ENCODE peak calls at places on chromosome X, in eight cellular contexts. One of them, this sample, is unnamed.
A peak's percentile ranks its signal among the peaks of the same experiment; 100 is the strongest.

GRCh38 chrX:109774706-109775105 is 41.6 kb upstream of the ACSL4 start:
- DNase-seq in mesothelial cell of epicardium: no peak
- DNase-seq in H9: no peak
- DNase-seq in lower leg skin: no peak
- DNase-seq in endothelial cell: no peak
- DNase-seq in foreskin fibroblast: peak; percentile 67
- DNase-seq in RWPE1: peak; percentile 69
- DNase-seq in MCF 10A: peak; percentile 81
- DNase-seq in this sample: peak; percentile 74

GRCh38 chrX:73562986-73563739 is at the start of gene CHIC1:
- DNase-seq in mesothelial cell of epicardium: peak; percentile 72
- DNase-seq in foreskin fibroblast: peak; percentile 42
- DNase-seq in endothelial cell: peak; percentile 62
- DNase-seq in RWPE1: peak; percentile 47
- DNase-seq in MCF 10A: peak; percentile 56
- DNase-seq in lower leg skin: peak; percentile 33
- DNase-seq in H9: peak; percentile 85
- DNase-seq in this sample: peak; percentile 51

GRCh38 chrX:40154853-40155616 is 57.3 kb upstream of the BCOR start:
- DNase-seq in MCF 10A: peak; percentile 40
- DNase-seq in RWPE1: no peak
- DNase-seq in endothelial cell: peak; percentile 43
- DNase-seq in foreskin fibroblast: no peak
- DNase-seq in lower leg skin: peak; percentile 51
- DNase-seq in mesothelial cell of epicardium: no peak
- DNase-seq in H9: peak; percentile 75
- DNase-seq in this sample: no peak

GRCh38 chrX:42732506-42732905 is 45.5 kb downstream of the PPP1R2C start:
- DNase-seq in foreskin fibroblast: no peak
- DNase-seq in lower leg skin: no peak
- DNase-seq in endothelial cell: no peak
- DNase-seq in RWPE1: no peak
- DNase-seq in MCF 10A: peak; percentile 65
- DNase-seq in mesothelial cell of epicardium: no peak
- DNase-seq in H9: no peak
- DNase-seq in this sample: no peak

GRCh38 chrX:5242091-5242790 is 986.4 kb downstream of the NLGN4X start:
- DNase-seq in H9: peak; percentile 56
- DNase-seq in MCF 10A: no peak
- DNase-seq in lower leg skin: no peak
- DNase-seq in endothelial cell: no peak
- DNase-seq in foreskin fibroblast: no peak
- DNase-seq in RWPE1: no peak
- DNase-seq in mesothelial cell of epicardium: no peak
- DNase-seq in this sample: no peak

GRCh38 chrX:124098089-124098488 is 136.6 kb downstream of the STAG2 start:
- DNase-seq in RWPE1: peak; percentile 0
- DNase-seq in endothelial cell: no peak
- DNase-seq in mesothelial cell of epicardium: no peak
- DNase-seq in foreskin fibroblast: peak; percentile 9
- DNase-seq in lower leg skin: no peak
- DNase-seq in MCF 10A: peak; percentile 16
- DNase-seq in H9: no peak
- DNase-seq in this sample: peak; percentile 34

GRCh38 chrX:112687189-112687691 is 7.5 kb upstream of the LHFPL1 start:
- DNase-seq in H9: no peak
- DNase-seq in mesothelial cell of epicardium: no peak
- DNase-seq in MCF 10A: peak; percentile 33
- DNase-seq in foreskin fibroblast: no peak
- DNase-seq in lower leg skin: no peak
- DNase-seq in endothelial cell: no peak
- DNase-seq in RWPE1: no peak
- DNase-seq in this sample: no peak

GRCh38 chrX:71107762-71108360 is 1.3 kb upstream of the CXorf65 start:
- DNase-seq in mesothelial cell of epicardium: no peak
- DNase-seq in RWPE1: no peak
- DNase-seq in MCF 10A: no peak
- DNase-seq in endothelial cell: no peak
- DNase-seq in lower leg skin: no peak
- DNase-seq in H9: no peak
- DNase-seq in foreskin fibroblast: no peak
- DNase-seq in this sample: no peak

GRCh38 chrX:135345328-135345645 is 36.0 kb downstream of the ETDC start:
- DNase-seq in MCF 10A: peak; percentile 75
- DNase-seq in H9: no peak
- DNase-seq in lower leg skin: peak; percentile 19
- DNase-seq in endothelial cell: no peak
- DNase-seq in RWPE1: peak; percentile 2
- DNase-seq in foreskin fibroblast: peak; percentile 79
- DNase-seq in mesothelial cell of epicardium: no peak
- DNase-seq in this sample: peak; percentile 58

GRCh38 chrX:23503835-23504539 is 163.3 kb upstream of the PRDX4 start:
- DNase-seq in H9: peak; percentile 78
- DNase-seq in endothelial cell: no peak
- DNase-seq in lower leg skin: peak; percentile 36
- DNase-seq in RWPE1: peak; percentile 80
- DNase-seq in foreskin fibroblast: peak; percentile 51
- DNase-seq in MCF 10A: peak; percentile 92
- DNase-seq in mesothelial cell of epicardium: peak; percentile 52
- DNase-seq in this sample: peak; percentile 60

GRCh38 chrX:45850775-45851433 is 650.2 kb upstream of the DIPK2B start:
- DNase-seq in RWPE1: no peak
- DNase-seq in H9: peak; percentile 30
- DNase-seq in endothelial cell: peak; percentile 26
- DNase-seq in mesothelial cell of epicardium: peak; percentile 45
- DNase-seq in lower leg skin: peak; percentile 15
- DNase-seq in foreskin fibroblast: no peak
- DNase-seq in MCF 10A: peak; percentile 52
- DNase-seq in this sample: no peak

GRCh38 chrX:13357925-13358324 is 38.1 kb upstream of the ATXN3L start:
- DNase-seq in endothelial cell: no peak
- DNase-seq in lower leg skin: peak; percentile 19
- DNase-seq in MCF 10A: peak; percentile 59
- DNase-seq in foreskin fibroblast: no peak
- DNase-seq in RWPE1: peak; percentile 20
- DNase-seq in H9: no peak
- DNase-seq in mesothelial cell of epicardium: no peak
- DNase-seq in this sample: peak; percentile 1

GRCh38 chrX:153968754-153969124 is 2.9 kb downstream of the HCFC1 start:
- DNase-seq in lower leg skin: no peak
- DNase-seq in MCF 10A: no peak
- DNase-seq in RWPE1: no peak
- DNase-seq in endothelial cell: no peak
- DNase-seq in H9: no peak
- DNase-seq in mesothelial cell of epicardium: no peak
- DNase-seq in foreskin fibroblast: no peak
- DNase-seq in this sample: peak; percentile 11

DNA sequence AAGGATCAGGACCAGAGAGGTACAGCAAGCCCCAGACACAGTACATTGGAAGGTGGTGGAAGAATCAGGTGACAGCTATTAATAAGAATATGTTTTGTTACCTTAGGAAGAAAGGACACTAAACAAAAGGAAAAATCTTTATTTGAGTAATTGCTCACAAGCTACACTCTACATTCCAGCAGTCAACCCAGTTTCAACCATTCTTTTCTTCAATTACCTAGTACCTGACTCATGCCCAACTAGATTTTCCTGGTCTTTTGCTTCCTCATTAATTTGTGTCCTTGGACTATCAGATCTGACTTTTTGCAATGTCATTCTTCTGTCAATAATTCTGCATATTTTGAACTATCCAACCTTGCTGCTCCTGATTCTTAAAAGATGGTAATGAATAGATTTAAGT is 22.5 kb upstream of the GLRA2 start:
- DNase-seq in endothelial cell: no peak
- DNase-seq in RWPE1: no peak
- DNase-seq in mesothelial cell of epicardium: no peak
- DNase-seq in MCF 10A: no peak
- DNase-seq in lower leg skin: no peak
- DNase-seq in H9: no peak
- DNase-seq in foreskin fibroblast: no peak
- DNase-seq in this sample: no peak
- TF ChIP-seq CTCF in endothelial cell: no peak
- TF ChIP-seq CTCF in RWPE1: no peak
- TF ChIP-seq CTCF in mesothelial cell of epicardium: no peak
- TF ChIP-seq CTCF in MCF 10A: no peak
- TF ChIP-seq CTCF in lower leg skin: no peak
- TF ChIP-seq CTCF in H9: no peak
- TF ChIP-seq CTCF in foreskin fibroblast: no peak
- TF ChIP-seq CTCF in this sample: no peak

GRCh38 chrX:31836479-31836878 is 764.6 kb upstream of the FTHL17 start:
- DNase-seq in mesothelial cell of epicardium: no peak
- DNase-seq in H9: no peak
- DNase-seq in foreskin fibroblast: no peak
- DNase-seq in MCF 10A: no peak
- DNase-seq in lower leg skin: no peak
- DNase-seq in endothelial cell: no peak
- DNase-seq in RWPE1: no peak
- DNase-seq in this sample: no peak
- TF ChIP-seq CTCF in mesothelial cell of epicardium: no peak
- TF ChIP-seq CTCF in H9: no peak
- TF ChIP-seq CTCF in foreskin fibroblast: no peak
- TF ChIP-seq CTCF in MCF 10A: no peak
- TF ChIP-seq CTCF in lower leg skin: no peak
- TF ChIP-seq CTCF in endothelial cell: no peak
- TF ChIP-seq CTCF in RWPE1: no peak
- TF ChIP-seq CTCF in this sample: no peak

GRCh38 chrX:39073131-39073530 is 271.9 kb downstream of the MID1IP1 start:
- DNase-seq in mesothelial cell of epicardium: no peak
- DNase-seq in lower leg skin: no peak
- DNase-seq in RWPE1: peak; percentile 31
- DNase-seq in MCF 10A: no peak
- DNase-seq in foreskin fibroblast: no peak
- DNase-seq in endothelial cell: no peak
- DNase-seq in H9: no peak
- DNase-seq in this sample: no peak

GRCh38 chrX:39067866-39068265 is 266.6 kb downstream of the MID1IP1 start:
- DNase-seq in RWPE1: no peak
- DNase-seq in foreskin fibroblast: no peak
- DNase-seq in endothelial cell: no peak
- DNase-seq in MCF 10A: no peak
- DNase-seq in mesothelial cell of epicardium: no peak
- DNase-seq in lower leg skin: peak; percentile 18
- DNase-seq in H9: no peak
- DNase-seq in this sample: no peak

GRCh38 chrX:39065051-39065871 is 264.0 kb downstream of the MID1IP1 start:
- DNase-seq in MCF 10A: no peak
- DNase-seq in endothelial cell: no peak
- DNase-seq in lower leg skin: no peak
- DNase-seq in H9: peak; percentile 73
- DNase-seq in RWPE1: no peak
- DNase-seq in mesothelial cell of epicardium: no peak
- DNase-seq in foreskin fibroblast: no peak
- DNase-seq in this sample: no peak

GRCh38 chrX:39070009-39070408 is 268.8 kb downstream of the MID1IP1 start:
- DNase-seq in endothelial cell: no peak
- DNase-seq in lower leg skin: no peak
- DNase-seq in foreskin fibroblast: no peak
- DNase-seq in H9: peak; percentile 45
- DNase-seq in mesothelial cell of epicardium: no peak
- DNase-seq in MCF 10A: no peak
- DNase-seq in RWPE1: no peak
- DNase-seq in this sample: no peak
- TF ChIP-seq CTCF in endothelial cell: no peak
- TF ChIP-seq CTCF in lower leg skin: no peak
- TF ChIP-seq CTCF in foreskin fibroblast: no peak
- TF ChIP-seq CTCF in H9: peak; percentile 31
- TF ChIP-seq CTCF in mesothelial cell of epicardium: no peak
- TF ChIP-seq CTCF in MCF 10A: no peak
- TF ChIP-seq CTCF in RWPE1: no peak
- TF ChIP-seq CTCF in this sample: no peak

DNA sequence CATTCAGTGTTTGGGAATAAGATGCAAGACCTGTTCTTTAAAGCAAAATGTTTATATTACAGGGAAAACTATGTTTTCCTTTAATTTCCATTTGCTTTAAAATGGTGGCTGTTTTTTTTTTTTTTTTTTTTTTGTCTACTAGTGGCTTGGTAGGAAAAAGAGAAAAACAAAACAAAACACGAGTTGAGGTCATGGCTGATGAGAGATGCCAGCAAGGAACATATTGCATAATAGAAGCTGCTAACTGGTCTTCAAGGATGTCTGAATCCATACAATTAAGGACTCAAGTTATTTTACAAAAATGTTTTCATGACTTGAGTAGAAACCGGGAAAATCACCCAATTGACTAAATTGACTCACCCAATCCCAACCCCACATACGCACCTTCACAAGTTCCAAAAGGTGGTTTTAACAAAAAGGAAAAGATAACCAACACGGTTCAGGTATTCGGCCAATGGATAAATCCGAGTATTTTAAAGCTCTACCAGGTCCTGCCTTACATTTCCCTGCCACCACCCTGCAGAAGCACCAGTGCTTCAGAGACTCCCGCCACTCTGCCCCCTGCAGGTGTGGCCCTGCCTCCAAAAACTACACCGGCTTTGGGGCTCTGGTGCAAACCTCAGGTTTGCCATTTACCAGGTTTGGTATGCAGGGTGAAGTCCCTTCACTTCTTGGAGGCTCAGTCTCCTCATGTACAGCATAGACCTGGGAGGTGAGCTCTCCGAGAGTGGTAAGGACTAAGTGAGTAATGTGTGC is 27.1 kb downstream of the PIR start:
- DNase-seq in endothelial cell: peak; percentile 23
- DNase-seq in H9: peak; percentile 73
- DNase-seq in foreskin fibroblast: peak; percentile 9
- DNase-seq in lower leg skin: no peak
- DNase-seq in MCF 10A: peak; percentile 16
- DNase-seq in RWPE1: no peak
- DNase-seq in mesothelial cell of epicardium: no peak
- DNase-seq in this sample: no peak
- TF ChIP-seq CTCF in endothelial cell: peak; percentile 23
- TF ChIP-seq CTCF in H9: peak; percentile 73
- TF ChIP-seq CTCF in foreskin fibroblast: no peak
- TF ChIP-seq CTCF in lower leg skin: no peak
- TF ChIP-seq CTCF in MCF 10A: no peak
- TF ChIP-seq CTCF in RWPE1: no peak
- TF ChIP-seq CTCF in mesothelial cell of epicardium: no peak
- TF ChIP-seq CTCF in this sample: peak; percentile 49